ENCODE peak calls at places on chromosomes 2 and 18, in four cellular contexts. T, V, K and D are unnamed samples.

GRCh38 chr2:181140414-181140813 is 160.0 kb downstream of the UBE2E3 start:
- DNase-seq in V (no peak), K (no peak), T (no peak), D (no peak)

GRCh38 chr2:39839261-39839848 is 60.3 kb upstream of the THUMPD2 start:
- DNase-seq in T (no peak), K (no peak), V (no peak), D (no peak)

GRCh38 chr2:226362991-226363390 is 436.6 kb downstream of the IRS1 start:
- DNase-seq in V (peak), T (no peak), K (no peak), D (no peak)

GRCh38 chr2:165793161-165793778 is 777 bp downstream of the GALNT3 start:
- DNase-seq in T (no peak), K (no peak), V (peak), D (no peak)

GRCh38 chr2:31598694-31599093 is 18.0 kb upstream of the SRD5A2 start:
- DNase-seq in K (no peak), T (no peak), V (no peak), D (no peak)

GRCh38 chr2:9099341-9099751 is 95.9 kb upstream of the MBOAT2 start:
- DNase-seq in K (no peak), T (no peak), V (peak), D (no peak)

GRCh38 chr2:170747921-170748320 is 22.3 kb upstream of the ERICH2 start:
- DNase-seq in V (peak), T (no peak), K (no peak), D (no peak)

GRCh38 chr2:18721038-18721922 is 131.9 kb upstream of the NT5C1B start:
- DNase-seq in T (no peak), K (no peak), V (peak), D (no peak)

GRCh38 chr18:36454848-36455458 is 157.4 kb downstream of the FHOD3 start:
- DNase-seq in V (no peak), K (no peak), T (no peak), D (no peak)

GRCh38 chr2:172086349-172087190 is 1.3 kb downstream of the DLX1 start:
- DNase-seq in V (no peak), K (no peak), T (peak), D (no peak)

GRCh38 chr2:925711-926110 is 24.9 kb upstream of the SNTG2 start:
- DNase-seq in K (no peak), V (no peak), T (no peak), D (no peak)

GRCh38 chr2:1609040-1609439 is 135.3 kb downstream of the PXDN start:
- DNase-seq in T (no peak), K (no peak), V (no peak), D (no peak)

GRCh38 chr2:193566276-193566675 is 1371.5 kb upstream of the TMEFF2 start:
- DNase-seq in V (no peak), T (no peak), K (no peak), D (no peak)

GRCh38 chr2:207935121-207935990 is 90.0 kb downstream of the PLEKHM3 start:
- DNase-seq in T (no peak), K (no peak), V (no peak), D (no peak)

GRCh38 chr18:45562567-45563479 is 52.5 kb upstream of the SLC14A2 start:
- DNase-seq in T (no peak), K (no peak), V (no peak), D (no peak)

GRCh38 chr2:11420190-11420589 is 45.8 kb downstream of the E2F6 start:
- DNase-seq in V (no peak), T (no peak), K (no peak), D (no peak)

GRCh38 chr2:223051580-223052375 is at the start of gene KCNE4:
- DNase-seq in V (peak), T (no peak), K (no peak), D (no peak)

GRCh38 chr2:59803586-59803985 is 749.9 kb downstream of the BCL11A start:
- DNase-seq in T (no peak), V (no peak), K (no peak), D (no peak)

GRCh38 chr2:134454426-134454825 is 200.6 kb downstream of the MGAT5 start:
- DNase-seq in V (no peak), T (no peak), K (no peak), D (no peak)

GRCh38 chr2:213923543-213923942 is 487.3 kb upstream of the VWC2L start:
- DNase-seq in V (no peak), T (no peak), K (no peak), D (no peak)

GRCh38 chr2:178304262-178304661 is 110.0 kb downstream of the OSBPL6 start:
- DNase-seq in V (no peak), T (no peak), K (no peak), D (no peak)

GRCh38 chr2:232876071-232876977 is 6.3 kb downstream of the SNORC start:
- DNase-seq in K (no peak), V (no peak), T (no peak), D (no peak)

GRCh38 chr2:38720613-38721241 is 30.4 kb downstream of the SRSF7 start:
- DNase-seq in K (peak), V (peak), T (no peak), D (no peak)

GRCh38 chr2:20313659-20314058 is 37.0 kb downstream of the PUM2 start:
- DNase-seq in V (peak), K (no peak), T (no peak), D (no peak)

GRCh38 chr2:16142383-16143361 is 202.3 kb downstream of the MYCN start:
- DNase-seq in V (no peak), K (no peak), T (no peak), D (no peak)

GRCh38 chr18:48955528-48956261 is 4.9 kb upstream of the SMAD7 start:
- DNase-seq in T (peak), K (peak), V (peak), D (no peak)

GRCh38 chr2:164485541-164485940 is 135.7 kb downstream of the GRB14 start:
- DNase-seq in V (peak), T (no peak), K (no peak), D (no peak)

GRCh38 chr18:35161934-35162333 is 78.9 kb upstream of the ZNF397 start:
- DNase-seq in T (no peak), K (no peak), V (no peak), D (no peak)

GRCh38 chr2:67930156-67930555 is 132.6 kb downstream of the C1D start:
- DNase-seq in T (no peak), V (no peak), K (no peak), D (no peak)

GRCh38 chr2:222360146-222360545 is 61.3 kb upstream of the PAX3 start:
- DNase-seq in K (no peak), V (no peak), T (peak), D (no peak)

GRCh38 chr2:72989770-72990556 is 72.6 kb downstream of the EMX1 start:
- DNase-seq in K (no peak), V (no peak), T (peak), D (no peak)

GRCh38 chr18:8824846-8825245 is 119.5 kb downstream of the MTCL1 start:
- DNase-seq in V (no peak), T (no peak), K (no peak), D (no peak)

GRCh38 chr18:29147944-29148343 is 971.0 kb upstream of the CDH2 start:
- DNase-seq in V (peak), K (no peak), T (no peak), D (no peak)

GRCh38 chr2:98468621-98469236 is 24.1 kb downstream of the INPP4A start:
- DNase-seq in K (no peak), T (peak), V (no peak), D (no peak)

GRCh38 chr2:98467082-98467536 is 22.5 kb downstream of the INPP4A start:
- DNase-seq in V (no peak), T (peak), K (no peak), D (peak)

GRCh38 chr2:98469862-98470544 is 25.3 kb downstream of the INPP4A start:
- DNase-seq in V (no peak), T (peak), K (no peak), D (peak)

GRCh38 chr2:98465456-98466201 is 21.0 kb downstream of the INPP4A start:
- DNase-seq in V (no peak), K (no peak), T (peak), D (peak)

GRCh38 chr2:98467652-98468051 is 23.0 kb downstream of the INPP4A start:
- DNase-seq in T (no peak), K (no peak), V (no peak), D (no peak)
- TF ChIP-seq CTCF in T (no peak), K (no peak), V (no peak), D (no peak)

GRCh38 chr2:189441709-189442074 is 418 bp downstream of the WDR75 start:
- DNase-seq in K (no peak), T (no peak), V (no peak), D (no peak)

GRCh38 chr2:189440947-189441708 is at the start of gene WDR75:
- DNase-seq in V (peak), T (peak), K (peak), D (peak)

GRCh38 chr2:189440644-189440946 is 679 bp upstream of the WDR75 start:
- DNase-seq in K (no peak), T (no peak), V (no peak), D (no peak)

GRCh38 chr2:189437931-189438330 is 3.3 kb upstream of the WDR75 start:
- DNase-seq in K (no peak), T (no peak), V (no peak), D (no peak)

GRCh38 chr2:189439342-189439741 is 1.9 kb upstream of the WDR75 start:
- DNase-seq in V (no peak), K (no peak), T (no peak), D (no peak)
- TF ChIP-seq CTCF in V (peak), K (no peak), T (no peak), D (no peak)

GRCh38 chr2:218897394-218898108 is 16.9 kb downstream of the WNT10A start:
- DNase-seq in V (no peak), K (no peak), T (peak), D (no peak)
- TF ChIP-seq CTCF in V (no peak), K (no peak), T (no peak), D (no peak)

DNA sequence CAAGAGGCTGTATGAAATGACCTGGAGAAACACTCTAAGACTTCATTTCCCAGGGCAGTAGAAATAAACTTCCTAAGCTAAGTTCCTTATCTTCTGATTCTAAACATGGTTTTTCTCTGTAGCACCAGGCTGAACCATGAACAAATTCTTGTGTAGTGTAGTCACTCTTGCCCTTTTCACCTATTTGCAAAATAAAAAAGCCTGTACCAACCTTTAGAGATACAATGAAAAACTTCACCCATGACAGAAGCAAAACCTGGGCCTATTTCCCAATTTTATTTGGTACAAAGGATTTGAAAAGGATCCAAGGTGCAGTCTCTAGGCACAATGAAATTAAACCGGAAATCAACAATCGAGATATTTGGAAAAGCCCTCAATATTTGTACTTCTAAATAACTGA is 43.6 kb downstream of the POLR1A start:
- DNase-seq in T (no peak), K (no peak), V (peak), D (no peak)
- TF ChIP-seq CTCF in T (no peak), K (no peak), V (no peak), D (no peak)

GRCh38 chr2:240510513-240511210 is 47.1 kb downstream of the ANKMY1 start:
- DNase-seq in T (peak), V (no peak), K (no peak), D (no peak)
- TF ChIP-seq CTCF in T (no peak), V (no peak), K (no peak), D (no peak)

DNA sequence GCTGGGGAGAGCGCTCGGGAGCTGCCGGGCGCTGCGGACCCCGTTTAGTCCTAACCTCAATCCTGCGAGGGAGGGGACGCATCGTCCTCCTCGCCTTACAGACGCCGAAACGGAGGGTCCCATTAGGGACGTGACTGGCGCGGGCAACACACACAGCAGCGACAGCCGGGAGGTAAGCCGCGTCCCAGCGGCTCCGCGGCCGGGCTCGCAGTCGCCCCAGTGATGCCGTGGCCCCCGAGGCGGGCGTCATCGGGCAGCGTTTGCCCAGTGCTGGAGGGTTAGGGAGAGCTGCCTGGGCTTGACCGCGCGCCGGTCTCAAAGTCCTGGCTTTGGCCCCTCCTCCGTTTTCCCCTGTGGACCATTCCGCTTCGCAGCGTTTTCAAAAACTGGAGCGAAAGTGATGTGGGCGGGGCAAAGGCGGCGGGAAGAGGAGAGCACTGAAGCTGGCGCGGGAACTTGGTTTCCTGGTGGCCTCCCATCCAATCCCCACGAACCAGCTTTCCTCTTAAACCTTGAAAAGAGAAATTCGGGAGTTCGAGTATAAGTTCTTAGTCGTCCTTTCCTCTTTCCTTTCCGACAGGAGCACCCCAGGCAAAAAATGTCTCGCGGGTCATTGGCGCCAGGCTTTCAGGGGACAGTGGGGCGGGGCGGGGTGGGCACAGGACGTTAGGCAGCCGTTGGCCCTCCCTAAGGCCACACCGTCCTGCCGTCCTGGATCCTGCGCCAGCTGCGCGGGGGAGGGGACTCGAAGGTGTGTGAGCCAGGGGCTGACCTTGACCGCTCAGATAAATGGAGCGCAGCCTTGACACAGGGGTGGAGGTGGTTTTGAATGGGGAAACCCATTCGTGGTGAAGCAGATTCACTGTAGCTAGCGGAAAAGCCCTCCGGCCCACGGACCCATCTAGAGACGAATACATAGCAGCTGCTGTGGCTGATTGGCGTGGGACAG is 819 bp downstream of the TYMS start:
- DNase-seq in T (peak), K (peak), V (peak), D (no peak)
- TF ChIP-seq CTCF in T (no peak), K (no peak), V (no peak), D (no peak)

GRCh38 chr2:124316133-124316532 is 291.0 kb downstream of the CNTNAP5 start:
- DNase-seq in V (no peak), T (no peak), K (no peak), D (no peak)

GRCh38 chr2:124320072-124320471 is 295.0 kb downstream of the CNTNAP5 start:
- DNase-seq in T (no peak), V (no peak), K (no peak), D (no peak)

GRCh38 chr2:124316875-124317605 is 292.0 kb downstream of the CNTNAP5 start:
- DNase-seq in K (no peak), T (no peak), V (no peak), D (no peak)

GRCh38 chr2:124317628-124318027 is 292.5 kb downstream of the CNTNAP5 start:
- DNase-seq in V (no peak), T (no peak), K (no peak), D (no peak)

GRCh38 chr2:124318913-124319312 is 293.8 kb downstream of the CNTNAP5 start:
- DNase-seq in V (no peak), T (no peak), K (no peak), D (no peak)
- TF ChIP-seq CTCF in V (no peak), T (no peak), K (no peak), D (no peak)